ENCODE peak calls at places on chromosomes 5 and 9, in ten cellular contexts. J, E, Q, I, F, H, K, O, A and C are unnamed samples.

GRCh38 chr9:472676-473075 is 258.0 kb downstream of the DOCK8 start:
- DNase-seq in J (no peak), E (no peak), Q (no peak), I (no peak), F (no peak), H (no peak), K (no peak), O (no peak), A (no peak), C (no peak)

GRCh38 chr9:34500623-34501267 is 22.0 kb downstream of the ENHO start:
- DNase-seq in J (peak), E (peak), Q (peak), I (peak), F (no peak), H (peak), K (peak), O (peak), A (peak), C (no peak)

GRCh38 chr5:177431317-177432142 is 5.1 kb downstream of the GRK6 start:
- DNase-seq in J (no peak), E (no peak), Q (no peak), I (peak), F (peak), H (no peak), K (no peak), O (peak), A (peak), C (no peak)

GRCh38 chr5:174900176-174900692 is 175.9 kb downstream of the MSX2 start:
- DNase-seq in J (no peak), E (no peak), Q (no peak), I (no peak), F (no peak), H (no peak), K (no peak), O (no peak), A (no peak), C (no peak)

GRCh38 chr5:43711496-43711895 is 108.5 kb downstream of the NNT start:
- DNase-seq in J (no peak), E (no peak), Q (no peak), I (no peak), F (no peak), H (no peak), K (no peak), O (no peak), A (no peak), C (no peak)

GRCh38 chr5:53480474-53481353 is at the start of gene FST:
- DNase-seq in J (no peak), E (peak), Q (peak), I (peak), F (no peak), H (peak), K (peak), O (peak), A (no peak), C (no peak)

GRCh38 chr5:66118294-66118693 is 25.8 kb upstream of the SREK1 start:
- DNase-seq in J (no peak), E (no peak), Q (no peak), I (no peak), F (no peak), H (no peak), K (no peak), O (no peak), A (no peak), C (no peak)

GRCh38 chr9:133140606-133141005 is 19.6 kb upstream of the RALGDS start:
- DNase-seq in J (no peak), E (no peak), Q (no peak), I (no peak), F (no peak), H (no peak), K (no peak), O (no peak), A (no peak), C (no peak)

GRCh38 chr5:170275376-170275994 is 22.1 kb downstream of the LCP2 start:
- DNase-seq in J (no peak), E (no peak), Q (no peak), I (no peak), F (no peak), H (no peak), K (no peak), O (no peak), A (no peak), C (no peak)

GRCh38 chr5:54387659-54388232 is 67.8 kb upstream of the HSPB3 start:
- DNase-seq in J (no peak), E (no peak), Q (no peak), I (no peak), F (no peak), H (no peak), K (no peak), O (no peak), A (no peak), C (no peak)

GRCh38 chr9:11457809-11458785 is 845.3 kb upstream of the PTPRD start:
- DNase-seq in J (no peak), E (no peak), Q (no peak), I (no peak), F (no peak), H (no peak), K (peak), O (no peak), A (no peak), C (no peak)

GRCh38 chr9:135574943-135575342 is 13.4 kb downstream of the PAEP start:
- DNase-seq in J (no peak), E (no peak), Q (no peak), I (peak), F (no peak), H (no peak), K (no peak), O (no peak), A (no peak), C (no peak)

GRCh38 chr9:127137640-127138360 is 15.4 kb upstream of the ANGPTL2 start:
- DNase-seq in J (no peak), E (peak), Q (no peak), I (peak), F (no peak), H (no peak), K (no peak), O (no peak), A (no peak), C (no peak)

GRCh38 chr5:148963679-148964078 is 99.2 kb downstream of the SH3TC2 start:
- DNase-seq in J (no peak), E (no peak), Q (no peak), I (no peak), F (peak), H (no peak), K (no peak), O (no peak), A (no peak), C (no peak)

GRCh38 chr5:174229640-174230350 is 184.3 kb downstream of the NSG2 start:
- DNase-seq in J (no peak), E (no peak), Q (no peak), I (no peak), F (no peak), H (no peak), K (no peak), O (no peak), A (no peak), C (no peak)

GRCh38 chr5:79787448-79787847 is 97.8 kb downstream of the CMYA5 start:
- DNase-seq in J (no peak), E (no peak), Q (no peak), I (no peak), F (no peak), H (no peak), K (no peak), O (no peak), A (no peak), C (no peak)

GRCh38 chr5:149268928-149269557 is 2.6 kb upstream of the AFAP1L1 start:
- DNase-seq in J (no peak), E (no peak), Q (peak), I (no peak), F (no peak), H (peak), K (peak), O (no peak), A (no peak), C (no peak)

GRCh38 chr9:19161257-19162025 is 34.1 kb upstream of the PLIN2 start:
- DNase-seq in J (peak), E (no peak), Q (peak), I (peak), F (peak), H (peak), K (no peak), O (peak), A (peak), C (no peak)

GRCh38 chr5:89994266-89994665 is 415.3 kb downstream of the CETN3 start:
- DNase-seq in J (no peak), E (no peak), Q (no peak), I (no peak), F (no peak), H (no peak), K (no peak), O (no peak), A (no peak), C (no peak)

GRCh38 chr9:116015855-116016254 is 137.7 kb upstream of the PAPPA start:
- DNase-seq in J (no peak), E (no peak), Q (no peak), I (no peak), F (no peak), H (no peak), K (no peak), O (no peak), A (no peak), C (no peak)

GRCh38 chr9:92507005-92507404 is 24.7 kb upstream of the ASPN start:
- DNase-seq in J (no peak), E (no peak), Q (no peak), I (no peak), F (no peak), H (no peak), K (no peak), O (no peak), A (no peak), C (no peak)

GRCh38 chr5:106656821-106657220 is 1013.9 kb downstream of the EFNA5 start:
- DNase-seq in J (no peak), E (no peak), Q (no peak), I (no peak), F (no peak), H (no peak), K (no peak), O (no peak), A (no peak), C (no peak)

GRCh38 chr5:17230808-17231525 is 13.5 kb downstream of the BASP1 start:
- DNase-seq in J (no peak), E (no peak), Q (no peak), I (no peak), F (no peak), H (no peak), K (no peak), O (no peak), A (no peak), C (no peak)

GRCh38 chr5:64229163-64229774 is 63.6 kb downstream of the RNF180 start:
- DNase-seq in J (no peak), E (no peak), Q (peak), I (no peak), F (no peak), H (peak), K (peak), O (no peak), A (no peak), C (no peak)

GRCh38 chr9:134455951-134456739 is 129.9 kb downstream of the RXRA start:
- DNase-seq in J (peak), E (peak), Q (peak), I (peak), F (peak), H (peak), K (peak), O (peak), A (peak), C (peak)

GRCh38 chr5:138068742-138069375 is 15.0 kb upstream of the WNT8A start:
- DNase-seq in J (peak), E (peak), Q (peak), I (peak), F (peak), H (peak), K (peak), O (peak), A (peak), C (peak)

GRCh38 chr5:129135633-129136032 is 41.1 kb downstream of the ISOC1 start:
- DNase-seq in J (no peak), E (no peak), Q (no peak), I (no peak), F (no peak), H (no peak), K (no peak), O (no peak), A (no peak), C (no peak)
- TF ChIP-seq CTCF in J (no peak), E (no peak), Q (no peak), I (no peak), F (no peak), H (peak), K (peak), O (no peak), A (no peak), C (no peak)

DNA sequence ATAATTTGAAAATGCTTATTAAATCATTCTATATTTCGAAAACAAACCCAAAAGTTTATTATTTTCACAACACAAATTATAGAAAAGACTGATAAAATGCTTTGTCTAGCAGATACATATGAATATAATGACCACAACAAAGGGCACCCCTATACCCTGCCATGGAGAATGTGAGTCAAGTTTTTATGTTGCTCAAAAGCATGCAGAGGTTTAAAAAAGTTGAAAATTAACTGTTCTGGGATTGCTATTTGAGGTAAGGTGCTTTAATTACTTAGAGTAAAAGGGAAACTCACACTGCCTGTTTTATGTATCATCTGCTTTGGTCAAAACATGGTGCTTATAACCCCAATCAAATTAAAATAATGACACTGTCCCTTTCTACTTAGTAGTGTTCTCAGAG is 41.0 kb downstream of the MLANA start:
- DNase-seq in J (no peak), E (no peak), Q (no peak), I (no peak), F (no peak), H (no peak), K (no peak), O (no peak), A (no peak), C (no peak)
- TF ChIP-seq EP300 in J (no peak), E (no peak), Q (no peak), I (no peak), F (no peak), H (no peak), K (no peak), O (no peak), A (no peak), C (no peak)

GRCh38 chr5:144332265-144332664 is 161.6 kb downstream of the KCTD16 start:
- DNase-seq in J (no peak), E (no peak), Q (no peak), I (no peak), F (no peak), H (no peak), K (no peak), O (no peak), A (no peak), C (no peak)
- TF ChIP-seq CTCF in J (no peak), E (no peak), Q (no peak), I (no peak), F (no peak), H (no peak), K (peak), O (no peak), A (no peak), C (no peak)

GRCh38 chr9:84480071-84480470 is 139.5 kb upstream of the SLC28A3 start:
- DNase-seq in J (no peak), E (no peak), Q (no peak), I (no peak), F (no peak), H (no peak), K (no peak), O (no peak), A (no peak), C (no peak)

GRCh38 chr9:84481819-84482218 is 141.3 kb upstream of the SLC28A3 start:
- DNase-seq in J (no peak), E (no peak), Q (no peak), I (no peak), F (no peak), H (no peak), K (no peak), O (no peak), A (no peak), C (no peak)

GRCh38 chr9:84478996-84479395 is 138.4 kb upstream of the SLC28A3 start:
- DNase-seq in J (no peak), E (no peak), Q (no peak), I (no peak), F (no peak), H (no peak), K (no peak), O (no peak), A (no peak), C (no peak)
- TF ChIP-seq EP300 in J (no peak), E (no peak), Q (no peak), I (no peak), F (no peak), H (no peak), K (no peak), O (no peak), A (no peak), C (no peak)

DNA sequence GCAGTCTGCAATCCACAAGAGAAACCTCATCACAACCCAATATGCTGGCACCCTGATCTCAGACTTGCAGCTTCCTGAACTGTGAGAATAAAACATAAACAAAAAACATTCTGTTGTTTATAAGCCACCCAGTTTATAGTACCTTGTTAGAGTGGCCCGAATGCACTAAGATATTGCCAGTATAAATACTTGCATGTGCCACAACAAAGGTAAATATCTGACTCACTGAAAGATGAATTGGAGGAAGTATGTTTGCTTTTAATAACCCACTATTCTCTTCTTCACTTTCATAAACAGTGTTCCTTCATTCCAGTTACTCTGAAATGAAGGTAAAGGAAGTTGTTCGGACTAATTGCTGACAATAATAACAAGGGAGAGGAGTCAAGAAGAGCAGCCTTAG is 1163.4 kb upstream of the CDH6 start:
- DNase-seq in J (no peak), E (no peak), Q (no peak), I (no peak), F (no peak), H (no peak), K (no peak), O (no peak), A (no peak), C (no peak)
- TF ChIP-seq CTCF in J (no peak), E (no peak), Q (no peak), I (no peak), F (no peak), H (no peak), K (no peak), O (no peak), A (no peak), C (no peak)

GRCh38 chr5:125219710-125220109 is 473.3 kb upstream of the ZNF608 start:
- DNase-seq in J (no peak), E (no peak), Q (no peak), I (no peak), F (no peak), H (no peak), K (no peak), O (no peak), A (no peak), C (no peak)

GRCh38 chr5:125225424-125225823 is 479.0 kb upstream of the ZNF608 start:
- DNase-seq in J (no peak), E (no peak), Q (no peak), I (no peak), F (no peak), H (no peak), K (no peak), O (no peak), A (no peak), C (no peak)

GRCh38 chr5:125226825-125227224 is 480.4 kb upstream of the ZNF608 start:
- DNase-seq in J (no peak), E (no peak), Q (no peak), I (no peak), F (no peak), H (no peak), K (no peak), O (no peak), A (no peak), C (no peak)

GRCh38 chr5:125220284-125220683 is 473.8 kb upstream of the ZNF608 start:
- DNase-seq in J (no peak), E (no peak), Q (no peak), I (no peak), F (no peak), H (no peak), K (no peak), O (no peak), A (no peak), C (no peak)

GRCh38 chr5:125222597-125223240 is 476.3 kb upstream of the ZNF608 start:
- DNase-seq in J (no peak), E (no peak), Q (no peak), I (no peak), F (no peak), H (no peak), K (no peak), O (no peak), A (no peak), C (no peak)
- TF ChIP-seq EP300 in J (no peak), E (no peak), Q (no peak), I (no peak), F (no peak), H (no peak), K (no peak), O (no peak), A (no peak), C (no peak)

GRCh38 chr5:40779561-40779960 is 18.6 kb downstream of the PRKAA1 start:
- DNase-seq in J (no peak), E (no peak), Q (no peak), I (no peak), F (no peak), H (no peak), K (no peak), O (no peak), A (no peak), C (no peak)
- TF ChIP-seq CTCF in J (no peak), E (no peak), Q (no peak), I (no peak), F (no peak), H (no peak), K (no peak), O (no peak), A (no peak), C (no peak)